ENCODE peak calls at places on chromosomes 12 and 14, in seven cellular contexts. One of them, this sample, is unnamed.

GRCh38 chr12:114669501-114670256 is 14.3 kb downstream of the TBX3 start:
- DNase-seq in PC-3: peak; percentile 81
- DNase-seq in bronchial epithelial cell: no peak
- DNase-seq in thoracic aorta: no peak
- DNase-seq in NCI-H1105 treated with DMSO at 0.1 percent for 48 hours: peak; percentile 36
- DNase-seq in WTC11: no peak
- DNase-seq in IMR-90: peak; percentile 81
- DNase-seq in this sample: peak; percentile 89

GRCh38 chr12:128715485-128715884 is 108.3 kb downstream of the SLC15A4 start:
- DNase-seq in PC-3: no peak
- DNase-seq in bronchial epithelial cell: no peak
- DNase-seq in thoracic aorta: no peak
- DNase-seq in NCI-H1105 treated with DMSO at 0.1 percent for 48 hours: peak; percentile 14
- DNase-seq in WTC11: no peak
- DNase-seq in IMR-90: no peak
- DNase-seq in this sample: no peak

GRCh38 chr14:74792249-74793039 is 29.3 kb downstream of the YLPM1 start:
- DNase-seq in PC-3: no peak
- DNase-seq in bronchial epithelial cell: no peak
- DNase-seq in thoracic aorta: no peak
- DNase-seq in NCI-H1105 treated with DMSO at 0.1 percent for 48 hours: no peak
- DNase-seq in WTC11: no peak
- DNase-seq in IMR-90: peak; percentile 15
- DNase-seq in this sample: no peak

GRCh38 chr12:114858388-114859146 is 174.6 kb upstream of the TBX3 start:
- DNase-seq in PC-3: peak; percentile 20
- DNase-seq in bronchial epithelial cell: no peak
- DNase-seq in thoracic aorta: no peak
- DNase-seq in NCI-H1105 treated with DMSO at 0.1 percent for 48 hours: no peak
- DNase-seq in WTC11: peak; percentile 36
- DNase-seq in IMR-90: no peak
- DNase-seq in this sample: no peak

GRCh38 chr12:49346659-49347306 is at the start of gene DNAJC22:
- DNase-seq in PC-3: peak; percentile 50
- DNase-seq in bronchial epithelial cell: peak; percentile 14
- DNase-seq in thoracic aorta: no peak
- DNase-seq in NCI-H1105 treated with DMSO at 0.1 percent for 48 hours: no peak
- DNase-seq in WTC11: no peak
- DNase-seq in IMR-90: no peak
- DNase-seq in this sample: peak; percentile 36

GRCh38 chr12:74899031-74899829 is 310.4 kb downstream of the KCNC2 start:
- DNase-seq in PC-3: no peak
- DNase-seq in bronchial epithelial cell: no peak
- DNase-seq in thoracic aorta: no peak
- DNase-seq in NCI-H1105 treated with DMSO at 0.1 percent for 48 hours: no peak
- DNase-seq in WTC11: no peak
- DNase-seq in IMR-90: no peak
- DNase-seq in this sample: peak; percentile 14

GRCh38 chr12:111691262-111691661 is 5.4 kb downstream of the ACAD10 start:
- DNase-seq in PC-3: no peak
- DNase-seq in bronchial epithelial cell: no peak
- DNase-seq in thoracic aorta: no peak
- DNase-seq in NCI-H1105 treated with DMSO at 0.1 percent for 48 hours: no peak
- DNase-seq in WTC11: no peak
- DNase-seq in IMR-90: no peak
- DNase-seq in this sample: no peak

GRCh38 chr12:29026419-29026818 is 122.7 kb upstream of the FAR2 start:
- DNase-seq in PC-3: peak; percentile 28
- DNase-seq in bronchial epithelial cell: no peak
- DNase-seq in thoracic aorta: no peak
- DNase-seq in NCI-H1105 treated with DMSO at 0.1 percent for 48 hours: no peak
- DNase-seq in WTC11: no peak
- DNase-seq in IMR-90: no peak
- DNase-seq in this sample: no peak

GRCh38 chr12:32809196-32809595 is 53.5 kb upstream of the YARS2 start:
- DNase-seq in PC-3: no peak
- DNase-seq in bronchial epithelial cell: no peak
- DNase-seq in thoracic aorta: no peak
- DNase-seq in NCI-H1105 treated with DMSO at 0.1 percent for 48 hours: no peak
- DNase-seq in WTC11: no peak
- DNase-seq in IMR-90: no peak
- DNase-seq in this sample: no peak

GRCh38 chr12:28129031-28129430 is 61.2 kb upstream of the CCDC91 start:
- DNase-seq in PC-3: no peak
- DNase-seq in bronchial epithelial cell: no peak
- DNase-seq in thoracic aorta: no peak
- DNase-seq in NCI-H1105 treated with DMSO at 0.1 percent for 48 hours: no peak
- DNase-seq in WTC11: no peak
- DNase-seq in IMR-90: no peak
- DNase-seq in this sample: no peak

GRCh38 chr12:114762490-114763110 is 78.6 kb upstream of the TBX3 start:
- DNase-seq in PC-3: no peak
- DNase-seq in bronchial epithelial cell: no peak
- DNase-seq in thoracic aorta: no peak
- DNase-seq in NCI-H1105 treated with DMSO at 0.1 percent for 48 hours: no peak
- DNase-seq in WTC11: no peak
- DNase-seq in IMR-90: peak; percentile 95
- DNase-seq in this sample: no peak

GRCh38 chr12:114400925-114401324 is 5.0 kb downstream of the TBX5 start:
- DNase-seq in PC-3: no peak
- DNase-seq in bronchial epithelial cell: no peak
- DNase-seq in thoracic aorta: no peak
- DNase-seq in NCI-H1105 treated with DMSO at 0.1 percent for 48 hours: no peak
- DNase-seq in WTC11: peak; percentile 35
- DNase-seq in IMR-90: peak; percentile 96
- DNase-seq in this sample: no peak

GRCh38 chr14:32450919-32451675 is 122.0 kb downstream of the AKAP6 start:
- DNase-seq in PC-3: no peak
- DNase-seq in bronchial epithelial cell: peak; percentile 46
- DNase-seq in thoracic aorta: no peak
- DNase-seq in NCI-H1105 treated with DMSO at 0.1 percent for 48 hours: no peak
- DNase-seq in WTC11: no peak
- DNase-seq in IMR-90: no peak
- DNase-seq in this sample: peak; percentile 57

GRCh38 chr12:16358896-16359295 is 11.5 kb downstream of the MGST1 start:
- DNase-seq in PC-3: no peak
- DNase-seq in bronchial epithelial cell: no peak
- DNase-seq in thoracic aorta: no peak
- DNase-seq in NCI-H1105 treated with DMSO at 0.1 percent for 48 hours: no peak
- DNase-seq in WTC11: no peak
- DNase-seq in IMR-90: peak; percentile 34
- DNase-seq in this sample: no peak

GRCh38 chr12:24600996-24601395 is 347.9 kb downstream of the BCAT1 start:
- DNase-seq in PC-3: peak; percentile 25
- DNase-seq in bronchial epithelial cell: peak; percentile 85
- DNase-seq in thoracic aorta: no peak
- DNase-seq in NCI-H1105 treated with DMSO at 0.1 percent for 48 hours: no peak
- DNase-seq in WTC11: no peak
- DNase-seq in IMR-90: peak; percentile 92
- DNase-seq in this sample: peak; percentile 43

GRCh38 chr14:55706341-55706684 is 126.3 kb downstream of the KTN1 start:
- DNase-seq in PC-3: no peak
- DNase-seq in bronchial epithelial cell: no peak
- DNase-seq in thoracic aorta: no peak
- DNase-seq in NCI-H1105 treated with DMSO at 0.1 percent for 48 hours: no peak
- DNase-seq in WTC11: no peak
- DNase-seq in IMR-90: no peak
- DNase-seq in this sample: no peak

GRCh38 chr12:40263616-40264409 is 39.0 kb downstream of the LRRK2 start:
- DNase-seq in PC-3: no peak
- DNase-seq in bronchial epithelial cell: no peak
- DNase-seq in thoracic aorta: no peak
- DNase-seq in NCI-H1105 treated with DMSO at 0.1 percent for 48 hours: no peak
- DNase-seq in WTC11: no peak
- DNase-seq in IMR-90: peak; percentile 38
- DNase-seq in this sample: peak; percentile 73

GRCh38 chr14:103782376-103782775 is 65.0 kb downstream of the PPP1R13B start:
- DNase-seq in PC-3: no peak
- DNase-seq in bronchial epithelial cell: no peak
- DNase-seq in thoracic aorta: no peak
- DNase-seq in NCI-H1105 treated with DMSO at 0.1 percent for 48 hours: no peak
- DNase-seq in WTC11: no peak
- DNase-seq in IMR-90: no peak
- DNase-seq in this sample: no peak

GRCh38 chr12:3225154-3225795 is 148.1 kb downstream of the TSPAN9 start:
- DNase-seq in PC-3: no peak
- DNase-seq in bronchial epithelial cell: no peak
- DNase-seq in thoracic aorta: no peak
- DNase-seq in NCI-H1105 treated with DMSO at 0.1 percent for 48 hours: no peak
- DNase-seq in WTC11: no peak
- DNase-seq in IMR-90: peak; percentile 92
- DNase-seq in this sample: peak; percentile 37

GRCh38 chr12:93279849-93280412 is 97.8 kb upstream of the NUDT4 start:
- DNase-seq in PC-3: peak; percentile 7
- DNase-seq in bronchial epithelial cell: no peak
- DNase-seq in thoracic aorta: no peak
- DNase-seq in NCI-H1105 treated with DMSO at 0.1 percent for 48 hours: peak; percentile 6
- DNase-seq in WTC11: no peak
- DNase-seq in IMR-90: peak; percentile 37
- DNase-seq in this sample: peak; percentile 32

GRCh38 chr12:14567311-14568195 is at the start of gene PLBD1:
- DNase-seq in PC-3: peak; percentile 44
- DNase-seq in bronchial epithelial cell: peak; percentile 11
- DNase-seq in thoracic aorta: peak; percentile 6
- DNase-seq in NCI-H1105 treated with DMSO at 0.1 percent for 48 hours: peak; percentile 49
- DNase-seq in WTC11: peak; percentile 72
- DNase-seq in IMR-90: no peak
- DNase-seq in this sample: peak; percentile 30

GRCh38 chr14:93893550-93894329 is 33.4 kb upstream of the FAM181A start:
- DNase-seq in PC-3: no peak
- DNase-seq in bronchial epithelial cell: no peak
- DNase-seq in thoracic aorta: no peak
- DNase-seq in NCI-H1105 treated with DMSO at 0.1 percent for 48 hours: no peak
- DNase-seq in WTC11: peak; percentile 54
- DNase-seq in IMR-90: no peak
- DNase-seq in this sample: no peak

GRCh38 chr12:109736552-109737108 is 23.0 kb downstream of the FAM222A start:
- DNase-seq in PC-3: no peak
- DNase-seq in bronchial epithelial cell: peak; percentile 29
- DNase-seq in thoracic aorta: peak; percentile 0
- DNase-seq in NCI-H1105 treated with DMSO at 0.1 percent for 48 hours: no peak
- DNase-seq in WTC11: peak; percentile 87
- DNase-seq in IMR-90: peak; percentile 53
- DNase-seq in this sample: peak; percentile 62

GRCh38 chr12:32595251-32595650 is 83.8 kb upstream of the DNM1L start:
- DNase-seq in PC-3: peak; percentile 26
- DNase-seq in bronchial epithelial cell: peak; percentile 51
- DNase-seq in thoracic aorta: no peak
- DNase-seq in NCI-H1105 treated with DMSO at 0.1 percent for 48 hours: no peak
- DNase-seq in WTC11: no peak
- DNase-seq in IMR-90: peak; percentile 82
- DNase-seq in this sample: peak; percentile 47

GRCh38 chr14:61403411-61403810 is 82.0 kb downstream of the PRKCH start:
- DNase-seq in PC-3: no peak
- DNase-seq in bronchial epithelial cell: no peak
- DNase-seq in thoracic aorta: no peak
- DNase-seq in NCI-H1105 treated with DMSO at 0.1 percent for 48 hours: no peak
- DNase-seq in WTC11: no peak
- DNase-seq in IMR-90: no peak
- DNase-seq in this sample: no peak

GRCh38 chr12:122421263-122421814 is 1.1 kb downstream of the CLIP1 start:
- DNase-seq in PC-3: peak; percentile 62
- DNase-seq in bronchial epithelial cell: peak; percentile 66
- DNase-seq in thoracic aorta: no peak
- DNase-seq in NCI-H1105 treated with DMSO at 0.1 percent for 48 hours: peak; percentile 38
- DNase-seq in WTC11: no peak
- DNase-seq in IMR-90: peak; percentile 47
- DNase-seq in this sample: peak; percentile 73

GRCh38 chr12:100963381-100963780 is 168.8 kb downstream of the ANO4 start:
- DNase-seq in PC-3: no peak
- DNase-seq in bronchial epithelial cell: no peak
- DNase-seq in thoracic aorta: no peak
- DNase-seq in NCI-H1105 treated with DMSO at 0.1 percent for 48 hours: no peak
- DNase-seq in WTC11: no peak
- DNase-seq in IMR-90: no peak
- DNase-seq in this sample: peak; percentile 25

GRCh38 chr14:24172871-24173281 is 996 bp downstream of the REC8 start:
- DNase-seq in PC-3: no peak
- DNase-seq in bronchial epithelial cell: no peak
- DNase-seq in thoracic aorta: no peak
- DNase-seq in NCI-H1105 treated with DMSO at 0.1 percent for 48 hours: no peak
- DNase-seq in WTC11: no peak
- DNase-seq in IMR-90: no peak
- DNase-seq in this sample: no peak

GRCh38 chr12:65494537-65494936 is 216.1 kb downstream of the MSRB3 start:
- DNase-seq in PC-3: no peak
- DNase-seq in bronchial epithelial cell: no peak
- DNase-seq in thoracic aorta: no peak
- DNase-seq in NCI-H1105 treated with DMSO at 0.1 percent for 48 hours: no peak
- DNase-seq in WTC11: no peak
- DNase-seq in IMR-90: no peak
- DNase-seq in this sample: no peak

GRCh38 chr12:2231956-2232355 is 179.2 kb downstream of the CACNA1C start:
- DNase-seq in PC-3: no peak
- DNase-seq in bronchial epithelial cell: no peak
- DNase-seq in thoracic aorta: no peak
- DNase-seq in NCI-H1105 treated with DMSO at 0.1 percent for 48 hours: no peak
- DNase-seq in WTC11: no peak
- DNase-seq in IMR-90: no peak
- DNase-seq in this sample: no peak

GRCh38 chr14:96256420-96256819 is 410 bp downstream of the BDKRB1 start:
- DNase-seq in PC-3: no peak
- DNase-seq in bronchial epithelial cell: peak; percentile 89
- DNase-seq in thoracic aorta: no peak
- DNase-seq in NCI-H1105 treated with DMSO at 0.1 percent for 48 hours: no peak
- DNase-seq in WTC11: no peak
- DNase-seq in IMR-90: peak; percentile 64
- DNase-seq in this sample: peak; percentile 82

GRCh38 chr14:77782202-77782601 is 17.7 kb upstream of the ADCK1 start:
- DNase-seq in PC-3: no peak
- DNase-seq in bronchial epithelial cell: no peak
- DNase-seq in thoracic aorta: no peak
- DNase-seq in NCI-H1105 treated with DMSO at 0.1 percent for 48 hours: no peak
- DNase-seq in WTC11: no peak
- DNase-seq in IMR-90: peak; percentile 39
- DNase-seq in this sample: peak; percentile 25

GRCh38 chr12:9364224-9365176 is 156.3 kb upstream of the PZP start:
- DNase-seq in PC-3: peak; percentile 12
- DNase-seq in bronchial epithelial cell: peak; percentile 92
- DNase-seq in thoracic aorta: no peak
- DNase-seq in NCI-H1105 treated with DMSO at 0.1 percent for 48 hours: no peak
- DNase-seq in WTC11: peak; percentile 65
- DNase-seq in IMR-90: peak; percentile 70
- DNase-seq in this sample: peak; percentile 60

GRCh38 chr12:101829639-101830390 is 944 bp downstream of the GNPTAB start:
- DNase-seq in PC-3: peak; percentile 35
- DNase-seq in bronchial epithelial cell: peak; percentile 29
- DNase-seq in thoracic aorta: no peak
- DNase-seq in NCI-H1105 treated with DMSO at 0.1 percent for 48 hours: peak; percentile 55
- DNase-seq in WTC11: no peak
- DNase-seq in IMR-90: no peak
- DNase-seq in this sample: peak; percentile 37